ENCODE peak calls at places on chromosomes 2 and 18, in six cellular contexts. S is HCT116, D is K562, T is H1, F is GM12878, V is HepG2. Y is an unnamed sample.

GRCh38 chr18:64254399-64255093 is 105.7 kb upstream of the LINC00305 start:
- DNase-seq in S (no peak), D (no peak), F (no peak), T (no peak), V (no peak), Y (no peak)

GRCh38 chr2:160207804-160208661 is 8.0 kb upstream of the ITGB6 start:
- DNase-seq in V (peak), T (no peak), D (no peak), F (peak), S (peak), Y (no peak)

GRCh38 chr18:11948852-11949523 is 32.3 kb upstream of the IMPA2 start:
- DNase-seq in D (no peak), T (no peak), S (no peak), F (no peak), V (peak), Y (no peak)

GRCh38 chr2:102735431-102736130 is 26.2 kb upstream of the TMEM182 start:
- DNase-seq in F (no peak), V (peak), T (no peak), S (no peak), D (peak), Y (no peak)

GRCh38 chr2:3493610-3493997 is 25.7 kb downstream of the ADI1 start:
- DNase-seq in T (peak), S (no peak), V (peak), D (peak), F (no peak), Y (no peak)

GRCh38 chr18:23743733-23744333 is 54.6 kb downstream of the LAMA3 start:
- DNase-seq in S (no peak), D (no peak), V (no peak), T (no peak), F (no peak), Y (no peak)

GRCh38 chr2:127641846-127642510 is 4.0 kb upstream of the GPR17 start:
- DNase-seq in T (no peak), F (no peak), V (no peak), S (no peak), D (no peak), Y (no peak)

GRCh38 chr2:9291331-9291730 is 84.7 kb downstream of the ASAP2 start:
- DNase-seq in S (no peak), T (no peak), V (no peak), F (no peak), D (no peak), Y (no peak)

GRCh38 chr2:200373973-200374416 is 67.5 kb downstream of the SPATS2L start:
- DNase-seq in F (peak), T (no peak), V (peak), S (no peak), D (no peak), Y (no peak)

GRCh38 chr2:217714268-217714643 is 288.5 kb downstream of the TNS1 start:
- DNase-seq in S (no peak), T (no peak), V (peak), F (no peak), D (no peak), Y (no peak)

GRCh38 chr2:26471766-26472706 is 5.9 kb downstream of the OTOF start:
- DNase-seq in V (no peak), T (no peak), D (peak), F (no peak), S (no peak), Y (no peak)

GRCh38 chr2:173934895-173935294 is 30.3 kb downstream of the SP3 start:
- DNase-seq in D (peak), V (no peak), F (no peak), T (no peak), S (peak), Y (no peak)

GRCh38 chr2:19208479-19209204 is 149.8 kb downstream of the OSR1 start:
- DNase-seq in T (no peak), S (no peak), D (no peak), F (no peak), V (no peak), Y (no peak)

GRCh38 chr2:8475349-8476045 is 206.4 kb upstream of the ID2 start:
- DNase-seq in F (peak), D (no peak), V (no peak), T (no peak), S (no peak), Y (no peak)

GRCh38 chr18:63191413-63191812 is 128.2 kb downstream of the BCL2 start:
- DNase-seq in V (no peak), D (no peak), S (no peak), F (no peak), T (no peak), Y (no peak)

GRCh38 chr18:48007955-48008701 is 77.7 kb upstream of the SMAD2 start:
- DNase-seq in D (peak), T (peak), S (no peak), V (peak), F (no peak), Y (peak)

GRCh38 chr2:8430628-8431027 is 251.2 kb upstream of the ID2 start:
- DNase-seq in D (no peak), F (no peak), S (no peak), V (no peak), T (no peak), Y (no peak)

GRCh38 chr2:197073701-197074433 is 147.4 kb upstream of the PGAP1 start:
- DNase-seq in T (no peak), V (no peak), D (no peak), F (no peak), S (no peak), Y (no peak)

GRCh38 chr2:188524519-188525113 is 232.9 kb downstream of the GULP1 start:
- DNase-seq in V (peak), S (peak), F (no peak), D (peak), T (no peak), Y (no peak)

GRCh38 chr18:13813271-13813849 is 10.6 kb upstream of the MC5R start:
- DNase-seq in V (peak), S (peak), F (no peak), T (no peak), D (peak), Y (no peak)

GRCh38 chr2:168851674-168852320 is 38.4 kb downstream of the SPC25 start:
- DNase-seq in D (peak), S (peak), T (no peak), F (no peak), V (no peak), Y (no peak)
- TF ChIP-seq ZNF274 in D (peak), S (no peak), T (no peak), F (no peak), V (no peak), Y (no peak)

GRCh38 chr2:12317853-12318426 is 398.8 kb upstream of the TRIB2 start:
- DNase-seq in V (no peak), D (no peak), F (no peak), T (no peak), S (no peak), Y (no peak)
- TF ChIP-seq ZNF274 in V (no peak), D (no peak), F (no peak), T (no peak), S (no peak), Y (no peak)

DNA sequence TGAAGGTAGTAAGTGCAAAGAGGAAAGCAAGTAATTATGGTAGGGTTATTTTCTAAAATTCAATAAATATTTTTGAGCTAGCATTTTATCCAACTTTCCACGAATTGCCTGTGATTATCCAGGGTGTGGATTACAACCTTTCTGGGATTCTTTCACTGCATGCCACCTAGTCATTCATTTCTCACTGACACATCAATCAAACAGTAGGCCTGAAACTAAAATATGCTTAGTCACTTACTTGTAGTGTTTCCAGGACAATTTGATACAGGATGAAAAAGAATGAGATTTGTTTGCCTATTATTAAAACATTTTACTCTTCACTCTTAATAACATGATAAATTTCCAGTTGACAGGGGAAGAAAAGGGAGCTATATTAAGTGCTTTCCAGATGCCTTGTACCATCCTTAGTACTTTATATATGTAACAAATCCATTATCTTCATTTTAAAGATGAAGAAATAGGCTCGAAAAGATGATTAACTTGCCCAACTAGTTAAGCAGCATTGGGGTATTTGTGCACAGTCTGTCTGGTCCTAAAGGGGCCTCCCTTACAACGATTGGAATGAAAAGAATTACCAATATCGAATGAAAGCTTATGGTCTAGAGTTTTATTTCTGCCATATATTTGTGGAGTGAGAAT is 70.4 kb downstream of the KCTD1 start:
- DNase-seq in S (no peak), F (no peak), T (no peak), D (no peak), V (no peak), Y (no peak)
- TF ChIP-seq ZNF274 in S (no peak), F (no peak), T (no peak), D (no peak), V (no peak), Y (no peak)

DNA sequence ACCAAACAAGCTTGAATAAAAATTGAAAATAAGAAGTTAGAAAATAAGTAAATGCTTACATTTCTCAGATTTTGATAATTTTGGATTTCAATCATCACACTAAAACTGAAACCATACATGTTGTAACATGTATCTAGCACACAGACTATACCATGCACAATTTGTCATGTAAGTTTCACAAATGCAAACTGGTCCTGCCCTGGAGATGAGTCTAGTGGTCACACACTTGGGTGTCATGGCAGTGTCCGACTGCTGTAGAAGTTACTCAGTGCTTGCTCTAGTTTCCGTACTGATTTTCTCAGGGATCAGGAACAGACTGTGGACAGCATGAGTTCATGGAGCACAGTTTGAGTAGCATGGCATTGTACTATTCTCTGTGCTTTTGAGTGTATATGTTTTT is 182.9 kb upstream of the RMP24 start:
- DNase-seq in F (no peak), D (no peak), V (no peak), S (no peak), T (no peak), Y (no peak)
- TF ChIP-seq ZNF274 in F (no peak), D (no peak), V (no peak), S (no peak), T (no peak), Y (no peak)